ENCODE peak calls at places on chromosomes 7 and 10, in eight cellular contexts. U is GM12878, G is H1, W is breast epithelium, S is uterus, D is A549, L is gastrocnemius medialis, Q is suprapubic skin. A is an unnamed sample. For H3K4me1, the result is how much of the 10 kb centered on the place peaks cover.

GRCh38 chr10:130997267-130998045 is 314.1 kb downstream of the TCERG1L start:
- DNase-seq in G (no peak), L (no peak), Q (no peak), U (no peak), D (no peak), S (no peak), W (no peak), A (no peak)

GRCh38 chr7:120185940-120186682 is 86.9 kb upstream of the KCND2 start:
- DNase-seq in S (no peak), L (no peak), W (no peak), U (no peak), Q (no peak), G (no peak), D (no peak), A (no peak)

GRCh38 chr10:88827718-88828117 is 23.9 kb downstream of the ANKRD22 start:
- DNase-seq in S (no peak), U (no peak), Q (no peak), L (no peak), D (no peak), G (no peak), W (no peak), A (no peak)

GRCh38 chr10:14878266-14879054 is at the start of gene SUV39H2:
- DNase-seq in U (peak), G (peak), W (peak), L (peak), Q (peak), S (peak), D (peak), A (peak)

GRCh38 chr10:117755615-117756014 is 213.1 kb downstream of the EMX2 start:
- DNase-seq in S (no peak), W (no peak), D (no peak), L (no peak), G (no peak), U (no peak), Q (no peak), A (no peak)

GRCh38 chr7:29950480-29950879 is 39.1 kb downstream of the SCRN1 start:
- DNase-seq in S (no peak), Q (no peak), W (no peak), U (no peak), L (no peak), G (no peak), D (no peak), A (no peak)

GRCh38 chr10:132589015-132589414 is 51.4 kb downstream of the INPP5A start:
- DNase-seq in W (no peak), D (no peak), L (no peak), U (no peak), G (no peak), Q (no peak), S (no peak), A (no peak)

GRCh38 chr7:118777308-118777707 is 552.8 kb downstream of the ANKRD7 start:
- DNase-seq in W (no peak), U (no peak), G (no peak), Q (no peak), D (no peak), S (no peak), L (no peak), A (no peak)

GRCh38 chr10:34305189-34305588 is 509.9 kb downstream of the PARD3 start:
- DNase-seq in Q (peak), W (peak), L (no peak), D (no peak), U (no peak), S (no peak), G (peak), A (no peak)

GRCh38 chr10:71769279-71769823 is 4.0 kb downstream of the VSIR start:
- DNase-seq in U (peak), S (no peak), D (no peak), G (no peak), W (no peak), L (no peak), Q (no peak), A (no peak)

GRCh38 chr7:6438427-6438826 is 9.3 kb downstream of the DAGLB start:
- DNase-seq in D (no peak), W (no peak), S (no peak), L (no peak), G (no peak), Q (no peak), U (no peak), A (no peak)

GRCh38 chr7:2691223-2691818 is 3.3 kb downstream of the AMZ1 start:
- DNase-seq in L (no peak), Q (no peak), S (no peak), U (no peak), W (no peak), G (no peak), D (no peak), A (no peak)

DNA sequence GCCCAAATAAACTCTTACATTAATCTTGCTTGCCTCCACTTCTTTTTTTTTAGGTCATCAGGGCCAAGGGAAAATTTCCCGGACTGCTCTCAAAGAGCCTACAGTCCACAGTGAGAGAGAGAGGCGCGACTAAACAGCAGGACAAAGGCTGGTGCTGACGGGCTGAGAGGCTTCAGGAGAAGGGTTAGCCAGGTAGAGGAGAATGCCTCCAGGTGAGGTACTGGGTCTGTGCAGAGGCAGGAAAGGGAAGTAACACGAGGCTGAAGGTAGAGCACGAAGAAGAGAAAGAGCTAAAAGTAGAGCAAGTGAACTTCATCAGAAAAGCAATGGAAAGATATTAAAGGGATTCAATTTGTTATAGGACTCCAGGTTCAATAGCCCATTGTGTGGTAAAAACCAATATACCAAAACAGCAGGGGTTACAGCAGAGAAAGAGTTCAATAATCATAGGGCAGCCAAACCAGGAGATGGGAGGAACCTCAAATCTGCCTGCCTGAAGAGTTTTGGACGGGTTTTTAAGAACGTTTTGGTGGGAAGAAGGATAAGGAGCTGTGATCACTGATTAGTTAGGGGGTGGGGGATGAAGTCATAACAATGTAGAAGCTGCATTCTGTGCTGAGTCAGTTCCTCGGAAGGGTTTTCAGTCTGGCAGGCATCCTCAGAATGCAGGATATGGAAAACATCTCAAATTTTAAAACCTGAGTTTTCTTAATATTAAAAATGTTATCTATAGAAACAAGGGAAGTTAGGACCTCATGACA is 171.5 kb downstream of the AKR1D1 start:
- DNase-seq in U (no peak), G (no peak), W (no peak), D (no peak), S (no peak), Q (no peak), L (no peak), A (no peak)
- H3K4me1 ChIP-seq in U (under half), G (under half), W (under half), D (under half), S (under half), Q (under half), L (under half), A (under half)

GRCh38 chr10:94363251-94363565 is 469 bp upstream of the NOC3L start:
- DNase-seq in G (no peak), Q (no peak), U (no peak), S (no peak), L (no peak), D (no peak), W (no peak), A (no peak)

GRCh38 chr10:94364480-94364879 is 1.7 kb upstream of the NOC3L start:
- DNase-seq in U (no peak), S (no peak), W (no peak), D (no peak), G (no peak), L (no peak), Q (no peak), A (no peak)

GRCh38 chr10:94361161-94361794 is 1.5 kb downstream of the NOC3L start:
- DNase-seq in S (no peak), W (no peak), L (no peak), Q (no peak), D (no peak), G (no peak), U (peak), A (no peak)

GRCh38 chr10:94366382-94366781 is 3.6 kb upstream of the NOC3L start:
- DNase-seq in D (no peak), Q (no peak), G (no peak), U (no peak), L (no peak), W (no peak), S (no peak), A (no peak)

GRCh38 chr10:94362360-94363250 is at the start of gene NOC3L:
- DNase-seq in Q (peak), L (peak), S (peak), W (peak), D (peak), U (peak), G (peak), A (peak)
- TF ChIP-seq POLR2A in Q (no peak), L (no peak), S (no peak), W (no peak), D (peak), U (peak), G (peak), A (no peak)

GRCh38 chr10:125034671-125035070 is 92.7 kb downstream of the ZRANB1 start:
- DNase-seq in S (no peak), W (no peak), U (no peak), D (no peak), Q (no peak), G (no peak), L (no peak), A (peak)
- H3K4me1 ChIP-seq in S (under half), W (under half), U (under half), D (half or more), Q (under half), G (under half), L (half or more), A (under half)

GRCh38 chr7:84195295-84196006 is 862 bp upstream of the SEMA3A start:
- DNase-seq in L (no peak), S (no peak), W (no peak), Q (no peak), U (no peak), D (no peak), G (no peak), A (no peak)

GRCh38 chr7:84196007-84196551 is 1.5 kb upstream of the SEMA3A start:
- DNase-seq in W (no peak), U (no peak), G (no peak), D (no peak), Q (no peak), S (no peak), L (no peak), A (no peak)

GRCh38 chr7:84191842-84192241 is 2.7 kb downstream of the SEMA3A start:
- DNase-seq in U (no peak), S (no peak), L (no peak), W (no peak), D (no peak), G (no peak), Q (no peak), A (no peak)

GRCh38 chr7:84193787-84194186 is 802 bp downstream of the SEMA3A start:
- DNase-seq in G (no peak), L (no peak), U (no peak), D (no peak), W (no peak), S (no peak), Q (no peak), A (no peak)

DNA sequence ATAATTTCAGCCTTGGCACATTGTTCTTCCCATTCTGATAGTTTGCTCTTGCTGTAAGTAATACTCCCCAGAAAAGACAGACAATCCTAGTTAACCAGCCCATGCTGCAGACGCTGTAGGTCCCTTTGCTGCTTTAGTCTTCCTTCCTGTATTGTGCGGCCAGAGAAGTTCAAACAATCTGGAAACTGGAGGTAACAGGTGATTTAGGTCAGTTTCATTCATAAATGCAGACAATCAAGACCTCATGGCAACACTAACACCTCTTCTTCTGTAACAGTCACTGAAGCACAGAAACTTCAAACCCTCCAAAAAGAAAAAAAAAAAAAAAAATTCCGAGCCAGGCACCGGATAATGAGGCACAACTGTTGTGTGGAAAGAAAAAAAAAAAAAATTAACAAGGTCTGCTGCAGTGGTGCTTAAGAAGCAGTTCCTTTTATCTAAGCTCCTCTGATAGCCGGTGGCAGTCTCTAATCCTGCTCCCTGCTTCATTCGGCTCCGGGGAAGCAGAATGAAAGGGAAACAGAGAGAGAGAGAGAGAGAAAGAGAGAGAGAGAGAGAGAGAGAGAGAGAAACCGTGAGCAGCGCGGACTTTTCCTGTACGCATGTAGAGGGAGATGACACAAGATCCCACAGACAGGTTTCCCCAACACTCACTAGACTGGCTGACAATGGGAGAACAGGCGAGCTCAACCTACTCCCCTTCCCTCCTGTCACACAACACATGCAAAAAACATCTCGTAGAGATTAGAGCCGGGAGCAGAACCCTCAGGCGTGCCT is at the start of gene SEMA3A:
- DNase-seq in D (peak), W (no peak), L (no peak), G (no peak), U (no peak), S (no peak), Q (no peak), A (no peak)
- TF ChIP-seq POLR2A in D (no peak), W (no peak), L (no peak), G (no peak), U (no peak), S (no peak), Q (no peak), A (no peak)

GRCh38 chr10:124006526-124006925 is 86.9 kb downstream of the CHST15 start:
- DNase-seq in L (no peak), Q (peak), W (no peak), D (no peak), G (no peak), U (no peak), S (no peak), A (no peak)

GRCh38 chr10:124008187-124008970 is 85.0 kb downstream of the CHST15 start:
- DNase-seq in Q (peak), D (no peak), L (no peak), S (no peak), W (no peak), U (no peak), G (no peak), A (peak)

GRCh38 chr10:124007102-124007772 is 86.2 kb downstream of the CHST15 start:
- DNase-seq in Q (peak), G (no peak), U (no peak), S (no peak), W (no peak), L (no peak), D (no peak), A (no peak)

GRCh38 chr10:124005991-124006392 is 87.4 kb downstream of the CHST15 start:
- DNase-seq in G (no peak), W (no peak), S (no peak), L (no peak), Q (peak), U (no peak), D (no peak), A (peak)

DNA sequence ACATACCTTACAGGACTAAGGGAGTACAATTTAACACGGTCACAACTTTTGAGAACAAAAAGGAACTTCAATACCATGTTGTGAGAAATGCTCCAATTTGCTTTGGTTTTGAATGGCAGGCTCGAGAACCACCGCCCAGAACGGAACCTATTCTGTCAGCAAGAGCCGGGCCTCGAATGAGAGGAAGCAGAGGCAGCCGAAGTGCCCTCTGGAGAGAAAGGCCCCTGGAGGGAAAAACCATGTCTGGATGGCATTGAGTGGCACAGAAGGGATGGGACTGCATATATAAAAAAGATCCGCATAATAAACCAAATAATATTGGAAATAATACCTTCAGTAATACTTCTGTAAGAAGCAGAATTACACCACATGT is 85.6 kb downstream of the CHST15 start:
- DNase-seq in Q (peak), L (no peak), W (no peak), S (no peak), D (no peak), U (no peak), G (no peak), A (no peak)
- H3K4me1 ChIP-seq in Q (under half), L (under half), W (under half), S (under half), D (under half), U (under half), G (under half), A (under half)

GRCh38 chr7:105532709-105533460 is 884 bp downstream of the RINT1 start:
- DNase-seq in D (no peak), G (no peak), U (no peak), Q (no peak), W (no peak), L (no peak), S (no peak), A (no peak)

GRCh38 chr7:105530546-105530945 is 1.5 kb upstream of the RINT1 start:
- DNase-seq in U (no peak), D (no peak), W (no peak), S (no peak), Q (no peak), G (no peak), L (no peak), A (no peak)

GRCh38 chr7:105530126-105530525 is 1.9 kb upstream of the RINT1 start:
- DNase-seq in U (no peak), S (no peak), Q (no peak), D (no peak), L (no peak), W (no peak), G (no peak), A (no peak)

DNA sequence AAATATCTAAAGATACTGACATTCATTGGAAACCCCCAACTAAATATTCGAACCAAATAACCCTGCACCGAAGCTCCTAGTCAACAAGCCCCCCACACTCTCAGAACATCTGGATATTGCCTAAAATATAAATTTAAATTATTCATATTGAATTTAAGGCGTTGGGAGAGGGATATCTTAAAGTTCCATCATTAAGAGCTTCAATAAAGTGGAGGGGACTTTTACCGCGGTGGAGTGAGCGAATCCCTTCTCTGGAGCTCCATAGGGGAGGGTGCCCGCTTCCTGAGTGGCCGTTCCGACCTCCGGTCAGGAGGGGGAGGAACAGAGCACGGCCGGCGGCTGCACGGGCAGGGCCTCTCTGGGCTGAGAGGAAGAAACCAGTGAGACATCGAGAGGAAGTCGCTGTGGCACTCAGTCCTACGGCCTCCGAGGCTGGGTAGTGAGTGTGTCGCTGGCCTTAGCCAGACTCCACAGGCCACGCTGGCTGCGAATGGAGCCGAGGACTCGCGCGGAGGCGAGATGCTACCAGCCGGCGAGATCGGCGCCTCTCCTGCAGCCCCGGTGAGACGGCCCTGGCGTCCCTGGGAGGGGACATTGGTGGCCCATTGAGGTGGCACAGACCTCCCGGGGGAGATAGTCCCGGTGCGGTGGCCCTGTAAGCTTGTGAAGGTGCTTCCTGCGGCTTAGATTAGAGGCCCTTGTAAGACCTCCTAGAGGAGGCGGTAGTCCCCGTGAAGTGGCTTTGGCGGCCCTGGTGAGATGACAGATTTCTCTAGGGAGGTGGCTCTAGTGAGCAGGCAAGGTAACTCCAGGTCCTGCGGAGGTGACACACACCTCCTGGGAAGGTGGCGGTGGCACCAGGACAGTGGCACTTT is at the start of gene RINT1:
- DNase-seq in L (peak), U (peak), D (peak), W (peak), G (peak), Q (peak), S (peak), A (peak)
- TF ChIP-seq POLR2A in L (peak), U (peak), D (peak), W (peak), G (peak), Q (peak), S (peak), A (peak)

GRCh38 chr10:11245981-11246590 is 228.4 kb downstream of the CELF2 start:
- DNase-seq in Q (no peak), W (no peak), L (no peak), G (no peak), D (no peak), S (no peak), U (no peak), A (no peak)
- H3K4me1 ChIP-seq in Q (under half), W (under half), L (under half), G (under half), D (under half), S (under half), U (half or more), A (under half)

A was measured in ovary.